ENCODE peak calls at places on chromosomes 3 and 15, in four cellular contexts. J is WERI-Rb-1, R is OCI-LY7, H is H9. I is an unnamed sample.

GRCh38 chr3:119173325-119173724 is at the start of gene UPK1B:
- DNase-seq in R (no peak), H (peak; percentile 82), J (no peak), I (peak; percentile 33)

GRCh38 chr3:175416600-175416999 is 557.5 kb downstream of the NAALADL2 start:
- DNase-seq in J (no peak), R (no peak), H (no peak), I (no peak)

GRCh38 chr15:40785158-40785557 is 15.4 kb downstream of the C15orf62 start:
- DNase-seq in J (no peak), H (no peak), R (no peak), I (no peak)

GRCh38 chr3:89948008-89948407 is 840.6 kb downstream of the EPHA3 start:
- DNase-seq in H (no peak), J (no peak), R (no peak), I (no peak)

GRCh38 chr3:9951126-9951525 is 1.1 kb downstream of the PRRT3 start:
- DNase-seq in J (no peak), R (peak; percentile 24), H (no peak), I (no peak)

GRCh38 chr3:14789640-14790285 is 29.0 kb upstream of the FGD5 start:
- DNase-seq in H (no peak), J (no peak), R (no peak), I (no peak)

GRCh38 chr3:108001457-108001856 is 89.4 kb downstream of the CD47 start:
- DNase-seq in H (no peak), R (no peak), J (no peak), I (no peak)

GRCh38 chr3:142896201-142896755 is 7.4 kb upstream of the PCOLCE2 start:
- DNase-seq in H (no peak), R (no peak), J (no peak), I (no peak)

GRCh38 chr15:38332711-38333110 is 80.1 kb downstream of the SPRED1 start:
- DNase-seq in J (no peak), R (no peak), H (no peak), I (no peak)

GRCh38 chr3:123406598-123406997 is 42.3 kb downstream of the ADCY5 start:
- DNase-seq in H (no peak), R (no peak), J (no peak), I (no peak)

GRCh38 chr3:11288786-11289637 is 16.8 kb downstream of the ATG7 start:
- DNase-seq in R (no peak), H (no peak), J (no peak), I (peak; percentile 9)

GRCh38 chr15:95653361-95653805 is 677.1 kb upstream of the NR2F2 start:
- DNase-seq in R (no peak), H (no peak), J (no peak), I (no peak)

GRCh38 chr15:89912674-89913396 is at the start of gene ARPIN:
- DNase-seq in R (no peak), J (peak; percentile 70), H (peak; percentile 58), I (peak; percentile 72)

GRCh38 chr3:159807137-159808028 is 181.3 kb upstream of the IL12A start:
- DNase-seq in R (no peak), H (no peak), J (no peak), I (no peak)

GRCh38 chr3:186316666-186317260 is 45.3 kb downstream of the DGKG start:
- DNase-seq in J (no peak), R (no peak), H (no peak), I (no peak)

GRCh38 chr3:111769110-111769509 is 90.0 kb upstream of the PHLDB2 start:
- DNase-seq in J (no peak), H (no peak), R (no peak), I (no peak)

GRCh38 chr3:134373278-134373941 is 837 bp downstream of the AMOTL2 start:
- DNase-seq in J (peak; percentile 76), R (no peak), H (peak; percentile 91), I (peak; percentile 91)

GRCh38 chr3:29644956-29645661 is 364.2 kb downstream of the RBMS3 start:
- DNase-seq in H (no peak), J (no peak), R (no peak), I (no peak)

GRCh38 chr15:75648156-75649000 is 666 bp downstream of the SNX33 start:
- DNase-seq in R (no peak), J (peak; percentile 30), H (peak; percentile 69), I (peak; percentile 37)

GRCh38 chr15:39770748-39771689 is 11.6 kb downstream of the FSIP1 start:
- DNase-seq in R (no peak), J (no peak), H (no peak), I (no peak)

GRCh38 chr3:178802993-178803693 is 266.9 kb downstream of the KCNMB2 start:
- DNase-seq in J (no peak), R (no peak), H (no peak), I (no peak)

GRCh38 chr3:52432225-52432624 is 12.7 kb downstream of the SEMA3G start:
- DNase-seq in R (no peak), H (no peak), J (no peak), I (no peak)

GRCh38 chr3:55904716-55905115 is 417.6 kb upstream of the WNT5A start:
- DNase-seq in R (no peak), H (no peak), J (no peak), I (no peak)

GRCh38 chr15:72339777-72340177 is 19.8 kb upstream of the CELF6 start:
- DNase-seq in H (no peak), R (no peak), J (no peak), I (no peak)

GRCh38 chr15:85482896-85483295 is 102.5 kb downstream of the AKAP13 start:
- DNase-seq in H (no peak), R (no peak), J (no peak), I (peak; percentile 23)

GRCh38 chr15:48052871-48053383 is 67.9 kb upstream of the SLC24A5 start:
- DNase-seq in J (peak; percentile 28), R (no peak), H (no peak), I (no peak)

GRCh38 chr15:72141171-72142084 is 23.2 kb downstream of the SENP8 start:
- DNase-seq in H (no peak), J (no peak), R (peak; percentile 12), I (no peak)

GRCh38 chr15:52277575-52277974 is 18.0 kb downstream of the MYO5C start:
- DNase-seq in J (no peak), H (no peak), R (no peak), I (no peak)

GRCh38 chr3:144033235-144033579 is 61.6 kb downstream of the DIPK2A start:
- DNase-seq in J (no peak), H (no peak), R (no peak), I (no peak)

GRCh38 chr3:139607981-139608380 is 68.4 kb upstream of the RBP1 start:
- DNase-seq in R (no peak), H (peak; percentile 37), J (no peak), I (no peak)

GRCh38 chr3:78257956-78258530 is 1218.1 kb downstream of the ROBO2 start:
- DNase-seq in R (no peak), J (no peak), H (no peak), I (no peak)

GRCh38 chr15:50675524-50676144 is 11.0 kb downstream of the TRPM7 start:
- DNase-seq in H (no peak), R (peak; percentile 25), J (no peak), I (peak; percentile 27)

GRCh38 chr15:76986743-76987142 is 8.2 kb upstream of the PSTPIP1 start:
- DNase-seq in R (no peak), J (no peak), H (no peak), I (no peak)

GRCh38 chr3:60752800-60753199 is 498.5 kb downstream of the FHIT start:
- DNase-seq in J (no peak), H (no peak), R (no peak), I (no peak)

GRCh38 chr3:45817788-45818523 is 21.6 kb upstream of the SLC6A20 start:
- DNase-seq in H (no peak), R (no peak), J (no peak), I (peak; percentile 70)

GRCh38 chr3:65689436-65689835 is 349.3 kb downstream of the MAGI1 start:
- DNase-seq in J (no peak), R (no peak), H (no peak), I (no peak)
- TF ChIP-seq CTCF in J (no peak), R (no peak), H (peak; percentile 45), I (no peak)

DNA sequence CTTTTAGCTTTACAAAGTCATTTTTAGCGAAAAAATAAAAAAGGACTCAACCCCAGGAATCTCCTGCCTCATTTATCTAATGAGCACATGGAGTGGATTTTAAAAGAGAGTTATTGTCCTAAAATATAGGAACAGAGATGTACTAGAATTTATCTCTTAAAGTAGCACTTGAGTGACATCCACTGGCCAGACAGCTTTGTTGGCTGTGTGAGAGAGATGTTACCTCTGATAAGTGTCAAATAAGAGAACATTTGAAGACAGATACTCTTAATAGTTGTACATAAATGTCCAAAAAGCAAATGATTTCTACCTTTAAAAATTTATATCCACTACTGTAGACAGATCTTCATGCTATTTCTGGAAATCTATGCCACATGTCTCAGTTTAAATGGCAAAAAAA is 12.3 kb upstream of the MFSD1 start:
- DNase-seq in H (no peak), R (peak; percentile 13), J (peak; percentile 14), I (peak; percentile 45)
- TF ChIP-seq CTCF in H (peak; percentile 48), R (peak; percentile 55), J (peak; percentile 24), I (peak; percentile 36)

DNA sequence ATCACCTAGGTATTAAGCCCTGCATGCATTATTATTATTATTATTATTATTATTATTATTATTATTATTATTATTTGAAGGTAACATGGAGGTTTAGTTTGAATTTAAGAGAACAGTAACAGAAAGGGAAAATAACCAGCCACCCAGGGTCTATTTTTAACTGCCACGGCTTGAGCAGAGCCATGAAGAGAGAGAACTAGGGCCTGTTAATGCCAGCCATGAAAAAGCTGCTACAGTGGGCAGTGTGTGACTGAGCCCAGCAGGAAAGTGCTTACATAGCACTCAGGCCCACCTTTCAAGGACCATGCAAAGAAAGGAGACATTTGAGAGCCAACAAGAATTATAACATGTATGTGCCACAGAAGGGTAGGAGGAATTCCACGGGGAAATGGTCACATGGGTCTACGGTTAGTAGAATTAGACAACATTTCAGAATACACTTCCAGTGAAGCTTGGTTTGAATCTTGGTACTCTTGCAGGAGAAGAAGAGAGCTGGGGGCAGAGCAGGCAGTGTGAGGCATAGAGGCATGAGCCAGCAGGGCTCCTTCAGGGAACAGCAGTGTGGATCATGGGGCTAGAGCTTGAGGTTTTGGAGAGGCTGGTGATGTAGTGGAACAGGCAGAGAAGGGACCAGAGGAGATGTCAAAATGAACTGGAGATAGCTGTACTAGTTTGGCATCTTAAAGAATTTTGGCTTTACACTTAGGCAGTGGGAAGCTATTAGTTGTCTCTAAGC is 140.7 kb downstream of the CMSS1 start:
- DNase-seq in R (no peak), J (no peak), H (no peak), I (no peak)
- TF ChIP-seq CTCF in R (no peak), J (no peak), H (no peak), I (no peak)

GRCh38 chr3:37988931-37989525 is 1.6 kb upstream of the VILL start:
- DNase-seq in R (no peak), J (no peak), H (no peak), I (no peak)

GRCh38 chr3:37987751-37988179 is 2.8 kb upstream of the VILL start:
- DNase-seq in J (no peak), R (no peak), H (no peak), I (no peak)

GRCh38 chr3:37986479-37987314 is 3.9 kb upstream of the VILL start:
- DNase-seq in H (no peak), R (no peak), J (no peak), I (peak; percentile 90)

GRCh38 chr3:37985637-37986320 is 4.8 kb upstream of the VILL start:
- DNase-seq in R (no peak), J (no peak), H (no peak), I (no peak)

DNA sequence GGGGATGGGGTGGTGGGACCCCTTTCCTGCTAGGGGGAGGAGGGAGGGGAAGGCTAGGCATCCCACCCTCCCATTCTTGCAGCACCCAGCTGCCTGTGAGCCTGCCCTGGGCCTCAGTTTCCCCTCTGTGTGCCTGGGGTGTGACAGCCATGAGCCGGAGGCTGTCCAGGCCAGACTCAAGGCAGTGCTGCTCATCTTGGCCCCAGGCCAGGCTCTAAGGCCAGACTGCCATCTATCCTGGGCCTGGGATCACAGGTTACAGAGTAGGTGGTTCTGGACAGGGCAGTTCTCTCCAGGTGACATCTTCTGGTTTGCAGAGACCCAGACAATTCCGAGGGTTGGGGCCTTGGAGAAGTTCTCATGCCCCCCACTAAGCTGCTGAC is 3.3 kb upstream of the VILL start:
- DNase-seq in J (no peak), R (no peak), H (no peak), I (no peak)
- TF ChIP-seq CTCF in J (no peak), R (no peak), H (no peak), I (no peak)

I was measured in Calu3.